ENCODE peak calls at places on chromosomes 13 and 19, in five cellular contexts. W is trophoblast cell, H is neural progenitor cell, J is uterus, T is tibial artery. F is an unnamed sample.

GRCh38 chr13:101838305-101838835 is 385.9 kb downstream of the ITGBL1 start:
- DNase-seq in W (no peak), H (no peak), J (no peak), T (no peak), F (no peak)

GRCh38 chr19:18010149-18010548 is 2.2 kb downstream of the ARRDC2 start:
- DNase-seq in W (no peak), H (no peak), J (no peak), T (peak), F (no peak)

GRCh38 chr13:23794267-23795161 is 94.7 kb downstream of the MIPEP start:
- DNase-seq in W (peak), H (no peak), J (no peak), T (no peak), F (no peak)

GRCh38 chr13:71866173-71867091 is 572 bp downstream of the DACH1 start:
- DNase-seq in W (peak), H (peak), J (peak), T (no peak), F (peak)

GRCh38 chr13:40777166-40777956 is 6.4 kb upstream of the MRPS31 start:
- DNase-seq in W (peak), H (peak), J (peak), T (no peak), F (no peak)

GRCh38 chr13:23755040-23755439 is 134.2 kb downstream of the MIPEP start:
- DNase-seq in W (no peak), H (no peak), J (no peak), T (no peak), F (no peak)

GRCh38 chr19:4501691-4502090 is 16.6 kb downstream of the PLIN4 start:
- DNase-seq in W (no peak), H (no peak), J (no peak), T (no peak), F (no peak)

GRCh38 chr13:29527511-29527910 is 68.0 kb downstream of the SLC7A1 start:
- DNase-seq in W (no peak), H (no peak), J (no peak), T (peak), F (no peak)

GRCh38 chr19:10797541-10798256 is 38.3 kb downstream of the TMED1 start:
- DNase-seq in W (no peak), H (no peak), J (no peak), T (no peak), F (no peak)

GRCh38 chr13:100521912-100522490 is 66.6 kb downstream of the GGACT start:
- DNase-seq in W (no peak), H (no peak), J (no peak), T (no peak), F (no peak)

GRCh38 chr13:59483441-59484116 is 680.1 kb downstream of the DIAPH3 start:
- DNase-seq in W (no peak), H (no peak), J (no peak), T (no peak), F (no peak)

GRCh38 chr13:28313579-28313978 is 175.2 kb downstream of the PAN3 start:
- DNase-seq in W (peak), H (peak), J (no peak), T (no peak), F (no peak)

GRCh38 chr13:95375706-95376105 is 74.5 kb upstream of the ABCC4 start:
- DNase-seq in W (no peak), H (no peak), J (no peak), T (no peak), F (no peak)

GRCh38 chr19:21519488-21519887 is 14.1 kb downstream of the ZNF429 start:
- DNase-seq in W (no peak), H (no peak), J (no peak), T (no peak), F (no peak)

GRCh38 chr13:44159633-44160279 is 213.9 kb upstream of the SERP2 start:
- DNase-seq in W (peak), H (no peak), J (no peak), T (no peak), F (no peak)

GRCh38 chr19:44757735-44758505 is 9.4 kb downstream of the BCL3 start:
- DNase-seq in W (peak), H (peak), J (peak), T (peak), F (peak)

GRCh38 chr19:18697680-18698079 is 14.2 kb downstream of the CRTC1 start:
- DNase-seq in W (no peak), H (no peak), J (no peak), T (no peak), F (peak)

GRCh38 chr13:29110003-29110402 is 289.9 kb downstream of the MTUS2 start:
- DNase-seq in W (no peak), H (no peak), J (no peak), T (no peak), F (no peak)

GRCh38 chr13:21986602-21987001 is 315.7 kb downstream of the FGF9 start:
- DNase-seq in W (no peak), H (no peak), J (peak), T (peak), F (no peak)

GRCh38 chr13:38223093-38223492 is 126.6 kb upstream of the UFM1 start:
- DNase-seq in W (peak), H (peak), J (peak), T (no peak), F (no peak)

GRCh38 chr13:22749626-22750025 is 431.2 kb upstream of the SGCG start:
- DNase-seq in W (peak), H (no peak), J (no peak), T (no peak), F (no peak)

GRCh38 chr19:30662211-30662861 is 290.2 kb downstream of the ZNF536 start:
- DNase-seq in W (no peak), H (no peak), J (no peak), T (no peak), F (no peak)

GRCh38 chr13:73366241-73366640 is 307.4 kb downstream of the KLF5 start:
- DNase-seq in W (no peak), H (no peak), J (no peak), T (no peak), F (no peak)

GRCh38 chr19:33394006-33394722 is 20.7 kb downstream of the CEBPG start:
- DNase-seq in W (peak), H (no peak), J (peak), T (peak), F (peak)

DNA sequence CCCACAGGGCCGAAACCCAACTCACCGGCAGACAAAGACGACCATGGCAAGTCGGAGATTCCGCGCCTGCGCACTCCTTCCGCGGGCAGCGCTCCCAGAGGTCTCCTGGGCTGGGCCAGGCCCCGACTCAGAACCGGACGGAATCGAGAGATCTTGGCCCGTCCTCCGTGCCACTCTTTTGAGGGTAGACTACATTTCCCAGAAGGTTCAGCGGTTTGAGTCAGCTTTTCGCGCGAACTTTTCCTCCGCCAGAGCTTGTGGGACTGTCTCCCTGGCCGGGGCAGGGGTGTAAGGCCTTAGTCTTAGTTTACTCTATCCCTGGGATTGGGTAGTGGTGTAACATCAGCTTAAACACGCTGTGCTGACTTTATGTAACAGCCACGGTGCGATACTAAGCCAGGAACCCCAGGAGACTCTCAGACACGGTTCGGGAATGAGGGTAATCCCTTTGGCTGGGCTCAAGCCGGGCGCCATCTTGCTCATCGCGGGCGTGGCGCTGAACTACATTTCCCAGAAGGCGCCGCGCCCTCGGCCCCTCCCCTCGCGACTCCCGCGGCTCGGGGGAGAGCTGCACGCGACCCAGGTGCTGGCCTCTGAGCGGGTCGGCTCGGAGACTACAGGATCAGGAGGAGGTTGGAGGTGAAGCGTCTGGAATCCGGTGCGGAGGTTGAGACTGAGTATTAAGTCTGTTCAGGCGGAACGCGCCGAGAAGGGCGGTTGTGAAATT is at the start of gene ZNF260:
- DNase-seq in W (peak), H (peak), J (peak), T (peak), F (peak)
- H3K27ac ChIP-seq in W (peak), H (peak), J (peak), T (peak), F (peak)

GRCh38 chr19:47487551-47488515 is 3.8 kb upstream of the KPTN start:
- DNase-seq in W (no peak), H (no peak), J (no peak), T (no peak), F (no peak)
- H3K27ac ChIP-seq in W (no peak), H (no peak), J (no peak), T (no peak), F (no peak)

GRCh38 chr19:49491804-49492572 is 4.2 kb upstream of the RPS11 start:
- DNase-seq in W (no peak), H (peak), J (no peak), T (no peak), F (no peak)
- H3K27ac ChIP-seq in W (no peak), H (peak), J (no peak), T (no peak), F (no peak)

DNA sequence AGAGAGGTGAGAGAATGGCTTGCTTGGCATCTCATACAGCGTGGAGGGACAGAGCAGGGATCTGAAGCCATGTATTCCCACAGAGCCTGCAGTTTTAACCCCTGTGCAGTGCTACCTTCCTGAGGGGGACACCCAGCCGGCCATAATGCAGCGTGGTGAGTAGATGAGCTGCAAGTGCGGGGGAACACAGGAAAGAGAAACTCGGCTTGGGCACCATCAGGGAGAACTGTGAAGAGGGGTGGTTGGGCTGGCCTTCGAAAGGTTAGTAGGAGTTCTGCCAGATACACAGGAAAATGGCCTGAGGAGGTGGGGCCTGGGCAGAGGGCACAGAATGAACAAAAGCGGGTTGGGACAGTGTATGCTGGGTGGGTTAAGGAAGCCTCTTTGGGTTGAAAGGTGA is 88.3 kb downstream of the SIPA1L3 start:
- DNase-seq in W (no peak), H (no peak), J (no peak), T (no peak), F (no peak)
- H3K27ac ChIP-seq in W (no peak), H (no peak), J (no peak), T (no peak), F (no peak)

GRCh38 chr19:22622020-22622419 is 12.1 kb upstream of the ZNF492 start:
- DNase-seq in W (no peak), H (no peak), J (no peak), T (no peak), F (peak)
- H3K27ac ChIP-seq in W (no peak), H (no peak), J (no peak), T (no peak), F (no peak)

DNA sequence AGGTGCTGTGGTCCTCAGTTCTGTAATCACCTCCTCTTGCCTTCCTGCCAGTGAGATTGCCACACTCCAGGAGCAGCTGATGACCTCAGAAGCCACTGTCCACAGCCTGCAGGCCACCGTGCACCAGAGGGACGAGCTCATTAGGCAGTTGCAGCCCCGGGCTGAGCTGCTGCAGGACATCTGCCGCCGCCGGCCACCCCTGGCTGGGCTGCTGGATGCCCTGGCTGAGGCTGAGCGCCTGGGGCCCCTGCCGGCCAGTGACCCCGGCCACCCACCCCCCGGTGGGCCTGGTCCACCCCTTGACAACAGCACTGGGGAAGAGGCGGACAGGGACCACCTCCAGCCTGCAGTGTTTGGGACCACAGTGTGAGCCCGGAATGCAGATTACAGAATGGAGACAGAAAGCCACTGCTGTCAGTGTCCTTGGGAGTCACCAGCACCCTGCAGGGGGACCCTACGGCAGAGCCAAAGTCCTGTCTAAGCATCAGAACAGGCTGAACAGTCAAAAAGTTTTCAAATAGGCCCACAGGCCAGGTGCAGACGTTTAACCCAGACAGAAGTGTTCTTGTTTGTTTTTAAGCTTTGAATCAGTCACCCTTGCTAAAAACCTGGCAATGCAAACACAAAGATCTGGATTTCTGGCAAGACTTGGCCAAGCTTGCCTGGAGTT is 4.2 kb downstream of the VMAC start:
- DNase-seq in W (peak), H (no peak), J (no peak), T (no peak), F (peak)
- H3K27ac ChIP-seq in W (peak), H (no peak), J (no peak), T (no peak), F (no peak)

DNA sequence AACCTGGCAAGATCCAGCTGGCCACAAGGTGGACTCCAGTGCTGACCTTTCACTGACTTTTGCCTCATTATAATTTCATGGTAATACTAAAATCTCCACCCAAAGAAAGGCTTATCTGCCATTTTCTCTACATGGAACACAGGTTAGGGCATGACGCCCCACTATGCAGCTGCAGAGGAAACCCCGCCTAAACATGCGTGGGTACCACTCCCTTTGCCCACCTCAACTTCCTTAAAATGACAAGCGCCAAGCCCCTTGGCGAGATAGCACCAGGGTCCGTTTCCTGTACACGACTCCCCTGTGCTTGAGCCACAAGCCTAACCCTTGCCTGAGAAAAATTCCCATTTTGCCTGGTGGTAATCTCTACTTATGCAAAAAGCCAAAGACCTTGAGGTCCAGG is 36.0 kb upstream of the PABPC3 start:
- DNase-seq in W (no peak), H (no peak), J (no peak), T (no peak), F (no peak)
- H3K27ac ChIP-seq in W (no peak), H (no peak), J (no peak), T (no peak), F (no peak)